ENCODE peak calls at places on chromosomes 2 and 18, in four cellular contexts. I is astrocyte, Y is transverse colon, V is adrenal gland. Q is an unnamed sample. For H3K4me1, the result is how much of the 10 kb centered on the place peaks cover.

GRCh38 chr2:64581777-64582539 is 57.8 kb downstream of the AFTPH start:
- DNase-seq in I (no peak), Y (no peak), V (no peak), Q (no peak)

GRCh38 chr2:233807966-233808892 is 30.1 kb downstream of the MROH2A start:
- DNase-seq in I (no peak), Y (no peak), V (no peak), Q (no peak)

GRCh38 chr18:11407900-11408299 is 201.5 kb upstream of the SLC35G4 start:
- DNase-seq in I (peak), Y (no peak), V (no peak), Q (no peak)

GRCh38 chr18:596288-596881 is 403 bp upstream of the CLUL1 start:
- DNase-seq in I (no peak), Y (no peak), V (peak), Q (peak)

GRCh38 chr18:6449213-6449612 is 34.5 kb upstream of the L3MBTL4 start:
- DNase-seq in I (no peak), Y (no peak), V (no peak), Q (no peak)

GRCh38 chr2:20232837-20233207 is 7.9 kb upstream of the SDC1 start:
- DNase-seq in I (no peak), Y (no peak), V (no peak), Q (peak)

GRCh38 chr18:36095936-36096519 is 28.7 kb upstream of the RPRD1A start:
- DNase-seq in I (peak), Y (no peak), V (no peak), Q (no peak)

GRCh38 chr18:53796042-53796729 is 428.3 kb downstream of the MBD2 start:
- DNase-seq in I (peak), Y (no peak), V (no peak), Q (peak)

GRCh38 chr2:121285077-121285449 is at the start of gene TFCP2L1:
- DNase-seq in I (no peak), Y (peak), V (no peak), Q (peak)

GRCh38 chr2:144117079-144117478 is 402.8 kb downstream of the ZEB2 start:
- DNase-seq in I (no peak), Y (no peak), V (no peak), Q (no peak)

DNA sequence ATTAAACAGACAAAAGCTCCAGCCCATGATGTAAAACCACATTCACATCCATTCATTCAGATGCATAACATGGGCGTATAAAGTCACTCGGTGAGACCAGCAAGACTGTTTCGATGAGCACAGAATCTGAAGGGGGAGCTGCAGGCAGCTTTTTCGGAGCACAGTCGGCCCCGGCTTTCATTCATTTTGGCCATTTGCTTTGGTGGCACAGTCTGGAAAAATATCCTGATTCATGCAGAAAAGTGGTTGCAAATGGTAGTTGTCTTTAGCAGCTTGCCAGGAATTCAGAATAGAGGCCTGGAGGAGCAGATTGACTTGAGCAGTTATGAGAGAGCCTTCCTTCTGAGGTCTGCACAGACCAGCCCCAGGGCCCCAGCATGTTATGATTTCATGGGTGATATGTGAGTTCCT is 11.2 kb downstream of the ARID5A start:
- DNase-seq in I (peak), Y (peak), V (peak), Q (no peak)
- TF ChIP-seq CTCF in I (no peak), Y (no peak), V (no peak), Q (no peak)

DNA sequence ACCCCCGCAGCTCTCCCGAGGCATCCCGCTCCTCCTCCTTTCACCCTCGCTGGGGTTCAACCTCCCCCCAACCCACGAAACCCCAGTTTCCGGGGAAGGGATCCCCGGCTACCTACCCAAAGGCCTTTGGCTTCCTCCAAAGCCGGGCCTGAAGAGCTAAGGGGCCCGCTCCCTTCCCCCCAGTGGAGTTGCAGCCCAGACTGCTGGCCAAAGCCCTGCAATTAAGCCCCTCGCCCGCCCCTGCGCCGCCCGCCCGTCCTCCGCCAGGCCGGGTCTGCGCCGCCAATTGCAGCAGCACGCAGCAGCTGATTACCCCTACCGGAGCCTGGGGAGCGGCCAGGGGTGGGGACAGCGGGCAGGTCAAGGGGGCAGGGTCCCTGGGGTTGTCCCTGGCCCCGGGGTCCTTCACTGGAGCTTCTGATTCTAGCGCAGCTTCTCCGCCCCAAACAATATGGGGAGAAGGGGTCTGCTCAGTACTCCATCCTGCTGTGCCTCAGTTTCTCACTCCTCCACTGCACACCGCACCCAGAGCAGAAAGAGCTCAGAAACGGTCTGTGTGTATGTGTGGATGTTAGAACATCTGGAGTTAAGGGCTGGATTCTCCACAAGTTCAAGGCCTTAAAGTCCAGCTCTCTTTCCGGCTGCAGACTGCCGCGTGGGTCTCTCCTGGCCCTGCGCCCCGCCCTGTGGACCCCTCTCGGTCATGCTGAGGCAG is 16.9 kb downstream of the WNT10A start:
- DNase-seq in I (no peak), Y (no peak), V (no peak), Q (no peak)
- H3K4me1 ChIP-seq in I (under half), Y (under half), V (under half), Q (under half)

GRCh38 chr2:36408198-36408703 is 52.7 kb downstream of the CRIM1 start:
- DNase-seq in I (peak), Y (no peak), V (peak), Q (no peak)

GRCh38 chr2:36410681-36411080 is 55.1 kb downstream of the CRIM1 start:
- DNase-seq in I (no peak), Y (no peak), V (no peak), Q (no peak)

GRCh38 chr2:36411962-36412444 is 56.4 kb downstream of the CRIM1 start:
- DNase-seq in I (no peak), Y (no peak), V (no peak), Q (no peak)

GRCh38 chr2:36407403-36407802 is 51.8 kb downstream of the CRIM1 start:
- DNase-seq in I (no peak), Y (no peak), V (no peak), Q (no peak)

GRCh38 chr2:36409971-36410370 is 54.4 kb downstream of the CRIM1 start:
- DNase-seq in I (no peak), Y (no peak), V (no peak), Q (no peak)
- H3K27ac ChIP-seq in I (peak), Y (peak), V (peak), Q (no peak)

DNA sequence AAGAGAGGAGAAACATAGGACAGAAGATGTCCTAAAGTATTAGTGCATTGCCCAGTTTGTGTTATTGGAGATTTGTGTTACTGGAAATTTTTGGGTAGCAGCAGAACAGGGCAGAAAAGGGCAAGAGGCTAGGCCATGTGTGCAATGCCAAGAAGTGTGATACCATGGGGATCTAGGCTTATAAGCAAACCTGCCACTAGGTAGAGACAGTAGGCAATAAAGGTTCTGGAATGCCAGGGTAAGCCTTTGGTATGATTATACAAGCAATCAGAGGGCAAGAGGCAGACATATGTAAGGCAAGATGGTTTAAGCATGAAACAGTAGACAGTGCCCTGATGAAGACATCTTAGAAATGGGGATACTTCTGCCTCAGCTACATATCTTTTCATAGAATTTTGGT is 12.3 kb upstream of the CERS6 start:
- DNase-seq in I (no peak), Y (no peak), V (no peak), Q (no peak)
- TF ChIP-seq CTCF in I (no peak), Y (no peak), V (no peak), Q (no peak)

GRCh38 chr2:134134313-134134706 is 119.6 kb upstream of the MGAT5 start:
- DNase-seq in I (no peak), Y (no peak), V (no peak), Q (no peak)
- H3K4me1 ChIP-seq in I (under half), Y (under half), V (under half), Q (under half)

DNA sequence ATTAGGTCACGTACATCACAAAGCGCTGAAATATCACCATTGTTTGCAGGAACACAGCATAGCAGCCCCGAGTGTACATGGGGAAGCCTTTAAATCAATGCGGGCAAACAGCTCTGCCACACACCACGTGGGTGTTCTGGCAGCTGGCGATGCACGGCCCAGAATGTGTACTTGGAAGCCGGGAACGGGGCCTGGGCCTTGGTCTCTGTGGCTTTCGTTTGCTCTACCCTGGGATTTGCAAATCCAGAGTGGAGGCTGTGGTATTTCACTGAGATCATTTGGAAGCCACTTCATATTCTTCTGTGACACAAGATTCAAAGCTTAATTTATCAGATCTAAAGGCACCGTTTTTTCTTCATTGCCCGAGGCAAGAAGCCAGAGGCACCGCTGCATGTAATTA is 246.3 kb upstream of the MYT1L start:
- DNase-seq in I (no peak), Y (no peak), V (no peak), Q (no peak)
- H3K27ac ChIP-seq in I (no peak), Y (no peak), V (no peak), Q (no peak)